ENCODE peak calls at places on chromosomes 16 and 17, in nine cellular contexts. Q is A673; Y is AG04449; O is neuronal stem cell; F is ascending aorta; N is bronchial epithelial cell; P is small intestine; G is naive thymus-derived CD4-positive, alpha-beta T cell; J is PC-3. T is an unnamed sample.

GRCh38 chr17:8855477-8856204 is 11.8 kb downstream of the PIK3R6 start:
- DNase-seq in G (no peak), J (no peak), F (no peak), Q (no peak), Y (no peak), N (no peak), O (no peak), P (no peak), T (no peak)

GRCh38 chr17:77738666-77739531 is 219.6 kb upstream of the TNRC6C start:
- DNase-seq in N (no peak), J (no peak), Y (no peak), F (no peak), Q (no peak), O (no peak), P (no peak), G (no peak), T (no peak)

GRCh38 chr16:72256398-72257048 is 84.6 kb upstream of the PMFBP1 start:
- DNase-seq in G (no peak), J (no peak), N (peak; percentile 17), Y (peak; percentile 64), Q (no peak), O (no peak), F (no peak), P (no peak), T (peak; percentile 60)

GRCh38 chr16:85557976-85558589 is 55.0 kb upstream of the GSE1 start:
- DNase-seq in G (no peak), Y (no peak), J (peak; percentile 62), P (peak; percentile 91), Q (no peak), F (no peak), N (peak; percentile 71), O (no peak), T (no peak)

GRCh38 chr16:73732681-73733080 is 563.9 kb upstream of the PSMD7 start:
- DNase-seq in Y (no peak), F (no peak), G (no peak), O (no peak), Q (no peak), P (no peak), J (no peak), N (no peak), T (no peak)

GRCh38 chr17:59154721-59155438 is at the start of gene SKA2:
- DNase-seq in F (peak; percentile 94), Q (no peak), Y (no peak), O (peak; percentile 100), N (no peak), J (peak; percentile 100), P (no peak), G (no peak), T (no peak)

GRCh38 chr16:85286066-85286712 is 173.9 kb upstream of the CIBAR2 start:
- DNase-seq in J (no peak), P (no peak), Q (no peak), G (no peak), F (peak; percentile 31), Y (peak; percentile 7), N (no peak), O (no peak), T (peak; percentile 38)

GRCh38 chr17:338442-339192 is 14.0 kb downstream of the RPH3AL start:
- DNase-seq in O (no peak), Y (no peak), N (no peak), P (peak; percentile 44), F (no peak), Q (no peak), G (no peak), J (no peak), T (no peak)

GRCh38 chr17:82801377-82801970 is 38.3 kb downstream of the ZNF750 start:
- DNase-seq in O (no peak), Q (no peak), N (no peak), Y (no peak), G (no peak), F (no peak), P (no peak), J (no peak), T (no peak)

GRCh38 chr16:12336158-12336557 is 359.6 kb downstream of the SNX29 start:
- DNase-seq in O (no peak), F (no peak), N (no peak), G (no peak), J (no peak), Q (no peak), Y (no peak), P (no peak), T (no peak)

GRCh38 chr17:82232876-82233785 is 4.3 kb downstream of the SLC16A3 start:
- DNase-seq in Q (no peak), Y (no peak), G (no peak), P (no peak), F (no peak), N (no peak), J (no peak), O (no peak), T (no peak)

GRCh38 chr17:80431246-80432195 is 16.6 kb downstream of the ENDOV start:
- DNase-seq in F (no peak), P (no peak), Y (no peak), Q (no peak), J (no peak), O (no peak), G (no peak), N (no peak), T (no peak)

GRCh38 chr17:19561697-19562318 is 28.2 kb downstream of the SLC47A1 start:
- DNase-seq in N (no peak), F (no peak), Y (no peak), G (no peak), J (no peak), O (no peak), P (peak; percentile 12), Q (no peak), T (no peak)

GRCh38 chr16:60811051-60811608 is 1225.1 kb downstream of the CDH8 start:
- DNase-seq in F (no peak), G (no peak), J (no peak), Q (no peak), O (no peak), N (no peak), Y (no peak), P (no peak), T (no peak)

GRCh38 chr17:45265823-45266222 is 3.9 kb upstream of the SPATA32 start:
- DNase-seq in O (no peak), J (peak; percentile 61), Y (peak; percentile 64), P (peak; percentile 95), G (no peak), F (no peak), Q (no peak), N (no peak), T (peak; percentile 72)

GRCh38 chr17:63973930-63974593 is 1.3 kb upstream of the SCN4A start:
- DNase-seq in F (no peak), G (no peak), J (peak; percentile 63), O (no peak), Q (no peak), N (peak; percentile 45), P (peak; percentile 31), Y (no peak), T (no peak)

GRCh38 chr17:63973247-63973646 is 529 bp upstream of the SCN4A start:
- DNase-seq in F (no peak), J (no peak), P (no peak), O (no peak), N (no peak), Y (no peak), Q (no peak), G (no peak), T (no peak)

GRCh38 chr17:63972796-63973195 is at the start of gene SCN4A:
- DNase-seq in F (no peak), P (no peak), J (no peak), O (no peak), G (no peak), Q (no peak), N (no peak), Y (no peak), T (no peak)

GRCh38 chr17:63975541-63976092 is 2.9 kb upstream of the SCN4A start:
- DNase-seq in Y (no peak), G (no peak), F (no peak), P (no peak), Q (no peak), O (no peak), J (no peak), N (no peak), T (no peak)

GRCh38 chr17:63974594-63975192 is 2.0 kb upstream of the SCN4A start:
- DNase-seq in F (no peak), Y (no peak), P (no peak), Q (no peak), G (no peak), O (no peak), N (peak; percentile 80), J (peak; percentile 95), T (peak; percentile 31)
- H3K4me3 ChIP-seq in F (no peak overlapping the region), Y (no peak overlapping the region), P (no peak overlapping the region), Q (no peak overlapping the region), G (no peak overlapping the region), O (no peak overlapping the region), N (no peak overlapping the region), J (peak overlapping the region; percentile 53), T (no peak overlapping the region)

GRCh38 chr17:74612046-74612445 is 11.5 kb downstream of the CD300E start:
- DNase-seq in F (no peak), J (no peak), O (no peak), Y (no peak), N (no peak), G (no peak), Q (no peak), P (no peak), T (no peak)
- H3K4me3 ChIP-seq in F (no peak overlapping the region), J (no peak overlapping the region), O (no peak overlapping the region), Y (no peak overlapping the region), N (no peak overlapping the region), G (no peak overlapping the region), Q (no peak overlapping the region), P (no peak overlapping the region), T (no peak overlapping the region)

GRCh38 chr17:66834426-66834918 is 445 bp upstream of the CACNG5 start:
- DNase-seq in F (no peak), J (no peak), P (no peak), G (no peak), Y (no peak), O (no peak), Q (no peak), N (no peak), T (no peak)
- H3K4me3 ChIP-seq in F (no peak overlapping the region), J (no peak overlapping the region), P (no peak overlapping the region), G (no peak overlapping the region), Y (no peak overlapping the region), O (no peak overlapping the region), Q (peak overlapping the region; percentile 47), N (no peak overlapping the region), T (no peak overlapping the region)

GRCh38 chr17:41131979-41132378 is 8.0 kb upstream of the KRTAP4-12 start:
- DNase-seq in G (no peak), Y (no peak), F (no peak), J (peak; percentile 80), Q (no peak), P (no peak), O (no peak), N (peak; percentile 93), T (peak; percentile 26)
- H3K4me3 ChIP-seq in G (no peak overlapping the region), Y (no peak overlapping the region), F (no peak overlapping the region), J (no peak overlapping the region), Q (no peak overlapping the region), P (no peak overlapping the region), O (no peak overlapping the region), N (no peak overlapping the region), T (no peak overlapping the region)

DNA sequence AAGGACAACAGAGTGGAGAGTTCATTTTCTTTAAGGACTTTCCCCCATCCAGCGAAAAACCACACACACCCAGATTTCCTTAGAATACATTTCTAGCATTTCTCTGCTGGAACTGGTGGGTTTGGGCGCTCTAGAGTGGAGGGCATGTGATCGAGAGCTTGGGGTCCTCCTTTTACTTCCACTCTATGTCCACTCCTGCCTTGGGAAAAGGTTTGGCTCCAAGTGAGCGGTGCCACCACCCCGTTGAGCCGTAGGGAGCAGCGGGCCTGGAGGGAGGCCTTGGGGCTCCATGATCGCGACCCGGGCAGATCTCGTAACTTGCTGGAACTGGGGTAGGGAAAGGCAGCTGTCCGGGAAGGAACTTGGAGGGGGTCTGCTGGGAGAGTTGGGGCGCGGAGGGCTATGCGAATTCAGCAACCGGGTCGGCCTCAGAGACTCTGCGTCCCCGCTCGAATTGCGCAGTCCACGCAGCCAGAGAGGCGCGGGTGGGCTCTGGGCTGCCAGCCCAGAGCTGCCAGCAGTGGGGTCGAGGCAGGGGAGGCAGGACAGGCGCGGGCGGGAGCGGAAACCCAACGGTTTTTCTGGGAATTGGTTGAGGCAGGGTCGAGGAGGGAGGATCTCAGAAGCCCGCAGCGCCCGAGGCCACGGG is 2.3 kb downstream of the DLX4 start:
- DNase-seq in O (no peak), Q (no peak), N (no peak), Y (no peak), G (no peak), J (no peak), F (no peak), P (no peak), T (no peak)
- H3K4me3 ChIP-seq in O (no peak overlapping the region), Q (no peak overlapping the region), N (peak overlapping the region; percentile 14), Y (no peak overlapping the region), G (no peak overlapping the region), J (no peak overlapping the region), F (peak overlapping the region; percentile 42), P (no peak overlapping the region), T (no peak overlapping the region)